ENCODE peak calls at places on chromosomes 6 and 20, in five cellular contexts. Q is lung microvascular endothelial cell, U is progenitor cell of endocrine pancreas, D is T follicular helper cell, O is left ventricle myocardium superior. F is an unnamed sample.

GRCh38 chr6:170174771-170175643 is 115.9 kb downstream of the DLL1 start:
- DNase-seq in Q (no peak), U (no peak), D (no peak), O (no peak), F (no peak)

GRCh38 chr6:55260181-55260580 is 67.1 kb upstream of the GFRAL start:
- DNase-seq in Q (no peak), U (no peak), D (no peak), O (no peak), F (no peak)

GRCh38 chr20:23547613-23548012 is 20.7 kb downstream of the CST9L start:
- DNase-seq in Q (no peak), U (no peak), D (no peak), O (no peak), F (no peak)

GRCh38 chr20:19813839-19814238 is 55.8 kb downstream of the RIN2 start:
- DNase-seq in Q (peak; percentile 78), U (no peak), D (no peak), O (no peak), F (no peak)

GRCh38 chr6:149454405-149454848 is 30.4 kb downstream of the ZC3H12D start:
- DNase-seq in Q (peak; percentile 33), U (no peak), D (no peak), O (peak; percentile 99), F (peak; percentile 27)

GRCh38 chr6:64945450-64945849 is 761.6 kb downstream of the EYS start:
- DNase-seq in Q (no peak), U (no peak), D (no peak), O (no peak), F (no peak)

GRCh38 chr6:39665871-39666270 is 59.3 kb downstream of the KIF6 start:
- DNase-seq in Q (no peak), U (no peak), D (no peak), O (no peak), F (no peak)

GRCh38 chr6:42340516-42340915 is 111.2 kb downstream of the TRERF1 start:
- DNase-seq in Q (no peak), U (no peak), D (no peak), O (no peak), F (no peak)

GRCh38 chr6:4637691-4638433 is 138.3 kb upstream of the CDYL start:
- DNase-seq in Q (no peak), U (no peak), D (no peak), O (no peak), F (no peak)

GRCh38 chr6:109961666-109962065 is 16.4 kb upstream of the GPR6 start:
- DNase-seq in Q (no peak), U (no peak), D (no peak), O (no peak), F (no peak)

GRCh38 chr6:156977527-156978291 is 200.5 kb downstream of the ARID1B start:
- DNase-seq in Q (no peak), U (no peak), D (no peak), O (no peak), F (no peak)

GRCh38 chr20:4613718-4614620 is 107.7 kb upstream of the PRND start:
- DNase-seq in Q (peak; percentile 69), U (no peak), D (peak; percentile 42), O (peak; percentile 67), F (peak; percentile 87)

GRCh38 chr6:160974304-160974771 is 17.2 kb upstream of the MAP3K4 start:
- DNase-seq in Q (no peak), U (no peak), D (no peak), O (peak; percentile 69), F (no peak)

GRCh38 chr6:166514196-166514595 is 72.3 kb downstream of the RAMACL start:
- DNase-seq in Q (peak; percentile 33), U (no peak), D (no peak), O (no peak), F (no peak)

GRCh38 chr6:73854998-73855718 is 159.2 kb downstream of the CD109 start:
- DNase-seq in Q (peak; percentile 74), U (no peak), D (no peak), O (no peak), F (no peak)

GRCh38 chr20:5933802-5934436 is 16.4 kb downstream of the TRMT6 start:
- DNase-seq in Q (peak; percentile 56), U (no peak), D (no peak), O (no peak), F (no peak)

GRCh38 chr6:3281669-3282460 is 23.1 kb downstream of the PSMG4 start:
- DNase-seq in Q (peak; percentile 95), U (no peak), D (no peak), O (no peak), F (no peak)

GRCh38 chr6:130029163-130029562 is 10.8 kb downstream of the L3MBTL3 start:
- DNase-seq in Q (no peak), U (no peak), D (peak; percentile 3), O (no peak), F (no peak)

GRCh38 chr6:53347921-53348435 is 772 bp downstream of the ELOVL5 start:
- DNase-seq in Q (peak; percentile 71), U (peak; percentile 42), D (peak; percentile 43), O (peak; percentile 84), F (peak; percentile 34)

GRCh38 chr20:16942702-16943101 is 194.5 kb downstream of the OTOR start:
- DNase-seq in Q (no peak), U (no peak), D (no peak), O (no peak), F (no peak)

F was measured in C1 segment of cervical spinal cord.